ENCODE peak calls at places on chromosome 11, in seven cellular contexts. K is choroid plexus epithelial cell, H is GM12865, D is foreskin fibroblast, M is fibroblast of the aortic adventitia, F is brain microvascular endothelial cell, C is cardiac fibroblast. W is an unnamed sample.

GRCh38 chr11:61592176-61592575 is 11.3 kb upstream of the SYT7 start:
- DNase-seq in C (no peak), K (no peak), F (no peak), H (no peak), M (no peak), D (no peak), W (no peak)

GRCh38 chr11:40280161-40281054 is 1179.0 kb downstream of the LRRC4C start:
- DNase-seq in M (no peak), D (no peak), K (no peak), C (no peak), H (no peak), F (no peak), W (no peak)

GRCh38 chr11:61862714-61863547 is 28.4 kb downstream of the FADS3 start:
- DNase-seq in D (no peak), K (no peak), H (no peak), C (no peak), M (no peak), F (no peak), W (no peak)

GRCh38 chr11:9459573-9460321 is 1.1 kb upstream of the ZNF143 start:
- DNase-seq in C (peak), D (peak), H (peak), F (peak), M (peak), K (peak), W (peak)

GRCh38 chr11:114399903-114400221 is 449 bp downstream of the C11orf71 start:
- DNase-seq in M (no peak), K (peak), C (no peak), D (no peak), F (no peak), H (no peak), W (no peak)

GRCh38 chr11:70251583-70252285 is 18.8 kb upstream of the PPFIA1 start:
- DNase-seq in M (peak), H (no peak), K (no peak), F (no peak), D (no peak), C (no peak), W (no peak)

GRCh38 chr11:113377606-113378005 is 10.0 kb upstream of the ANKK1 start:
- DNase-seq in M (peak), C (peak), F (no peak), D (no peak), K (no peak), H (no peak), W (peak)

GRCh38 chr11:10410844-10411200 is 44.2 kb upstream of the AMPD3 start:
- DNase-seq in K (no peak), D (no peak), C (no peak), H (no peak), M (no peak), F (no peak), W (no peak)

GRCh38 chr11:9741260-9741659 is 77.4 kb downstream of the SWAP70 start:
- DNase-seq in H (no peak), K (no peak), M (no peak), C (no peak), F (no peak), D (no peak), W (no peak)

GRCh38 chr11:3866206-3866605 is 10.7 kb downstream of the STIM1 start:
- DNase-seq in C (peak), K (no peak), M (no peak), H (peak), D (no peak), F (peak), W (no peak)
- TF ChIP-seq CTCF in C (no peak), K (no peak), M (no peak), H (no peak), D (no peak), F (no peak), W (no peak)

DNA sequence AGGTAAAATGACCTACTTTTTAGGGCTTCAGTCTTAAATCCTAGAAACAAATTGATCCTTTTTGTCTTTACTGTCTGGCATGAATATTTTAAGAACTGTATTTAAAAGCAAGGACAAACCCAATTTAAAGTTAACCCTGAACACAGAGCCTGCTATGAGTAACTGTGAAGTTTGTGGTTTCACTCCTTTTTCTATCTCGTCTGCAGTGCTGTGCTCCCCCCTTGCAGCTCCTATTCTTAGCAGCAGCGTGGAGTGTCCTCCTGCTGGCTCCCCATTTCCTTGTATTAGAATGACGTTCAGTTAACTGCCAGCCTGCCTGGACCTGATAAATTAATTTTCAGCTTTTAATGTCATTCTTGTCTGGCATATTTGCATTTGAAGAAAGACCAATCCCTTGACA is 40.0 kb upstream of the LRRC4C start:
- DNase-seq in M (no peak), D (no peak), K (no peak), H (no peak), F (no peak), C (no peak), W (no peak)
- H3K4me3 ChIP-seq in M (no peak), D (no peak), K (no peak), H (no peak), F (no peak), C (no peak), W (no peak)

DNA sequence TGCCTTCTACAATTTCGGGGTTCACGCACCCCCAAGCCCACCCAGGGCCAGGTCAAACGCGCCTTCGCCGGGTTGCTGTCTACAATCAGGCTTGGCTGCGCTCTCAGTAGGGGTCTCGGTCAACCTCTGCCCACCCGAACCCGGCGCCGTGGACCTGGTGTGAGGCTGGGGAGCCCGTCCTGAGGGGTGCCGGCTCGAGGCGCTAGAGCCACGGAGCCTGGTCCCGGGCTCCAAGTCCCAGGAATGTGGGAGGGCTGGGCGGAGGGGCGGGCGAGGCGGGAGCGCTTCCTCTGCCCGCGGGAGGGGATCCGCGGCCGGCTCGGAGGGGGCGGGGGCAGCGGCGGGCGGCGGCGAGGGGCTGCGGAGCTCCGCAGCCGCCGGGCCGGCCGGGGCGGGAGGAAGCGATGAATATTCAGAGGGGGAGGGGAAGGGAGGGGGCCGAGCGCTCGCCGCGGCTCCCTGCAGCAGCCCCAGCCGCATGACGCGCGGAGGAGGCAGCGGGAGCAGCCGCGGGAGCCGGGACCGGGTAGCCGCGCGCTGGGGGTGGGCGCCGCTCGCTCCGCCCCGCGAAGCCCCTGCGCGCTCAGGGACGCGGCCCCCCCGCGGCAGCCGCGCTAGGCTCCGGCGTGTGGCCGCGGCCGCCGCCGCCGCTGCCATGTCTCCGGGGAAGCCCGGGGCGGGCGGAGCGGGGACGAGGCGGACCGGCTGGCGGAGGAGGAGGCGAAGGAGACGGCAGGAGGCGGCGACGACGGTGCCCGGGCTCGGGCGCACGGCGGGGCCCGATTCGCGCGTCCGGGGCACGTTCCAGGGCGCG is at the start of gene PTPRJ:
- DNase-seq in M (peak), H (peak), D (peak), C (peak), F (no peak), K (peak), W (no peak)
- TF ChIP-seq CTCF in M (no peak), H (no peak), D (no peak), C (no peak), F (no peak), K (no peak), W (no peak)

GRCh38 chr11:67409781-67410368 is 5.6 kb upstream of the CARNS1 start:
- DNase-seq in C (no peak), D (no peak), F (no peak), H (peak), K (no peak), M (no peak), W (no peak)
- H3K4me3 ChIP-seq in C (no peak), D (no peak), F (no peak), H (peak), K (no peak), M (no peak), W (no peak)

DNA sequence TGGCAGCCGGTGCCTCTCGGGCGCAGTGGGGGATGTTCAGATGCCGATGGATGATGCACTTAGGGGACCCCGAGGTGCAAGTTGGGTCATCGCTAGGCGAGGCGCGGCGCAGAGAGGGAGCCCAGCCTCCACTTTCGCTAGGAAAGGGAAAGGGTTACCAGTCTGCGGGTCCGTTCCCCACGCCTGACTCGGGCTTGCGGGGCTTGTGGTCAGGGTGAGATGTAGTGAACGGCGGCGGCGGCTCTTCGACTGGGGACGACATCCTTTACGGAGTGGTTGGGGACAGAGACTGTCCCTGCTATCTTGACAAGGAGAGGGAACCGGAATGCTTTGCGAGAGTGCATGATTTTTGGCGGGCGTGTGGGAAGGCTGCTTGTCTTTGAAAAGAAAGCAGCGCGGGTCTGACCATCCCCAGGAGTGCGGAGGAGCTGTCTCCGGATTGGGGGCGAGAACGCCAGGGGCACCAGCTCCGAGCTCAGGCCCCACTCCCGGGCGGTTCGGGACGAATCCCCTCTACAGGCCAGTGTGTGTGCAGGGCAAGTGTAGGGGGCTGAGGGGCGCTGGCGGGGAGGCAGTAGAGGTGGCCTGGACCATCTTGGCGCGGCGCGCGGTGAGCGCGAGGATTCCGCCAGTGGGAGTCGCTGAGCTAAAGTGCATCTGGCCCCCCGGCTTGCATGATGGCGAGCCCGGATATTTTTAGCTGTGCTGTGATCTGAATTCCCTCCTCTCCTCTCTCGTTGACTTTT is 1.1 kb downstream of the FAT3 start:
- DNase-seq in M (no peak), C (no peak), H (no peak), K (no peak), D (no peak), F (no peak), W (no peak)
- TF ChIP-seq CTCF in M (no peak), C (no peak), H (no peak), K (peak), D (peak), F (peak), W (no peak)

GRCh38 chr11:75403037-75403436 is 3.7 kb downstream of the RPS3 start:
- DNase-seq in C (no peak), H (no peak), M (no peak), K (no peak), F (no peak), D (no peak), W (no peak)
- H3K4me3 ChIP-seq in C (no peak), H (no peak), M (no peak), K (no peak), F (no peak), D (no peak), W (no peak)

GRCh38 chr11:106156290-106156937 is 79.0 kb downstream of the AASDHPPT start:
- DNase-seq in D (peak), M (peak), K (peak), F (peak), C (peak), H (peak), W (peak)
- TF ChIP-seq CTCF in D (peak), M (peak), K (peak), F (peak), C (peak), H (peak), W (peak)

DNA sequence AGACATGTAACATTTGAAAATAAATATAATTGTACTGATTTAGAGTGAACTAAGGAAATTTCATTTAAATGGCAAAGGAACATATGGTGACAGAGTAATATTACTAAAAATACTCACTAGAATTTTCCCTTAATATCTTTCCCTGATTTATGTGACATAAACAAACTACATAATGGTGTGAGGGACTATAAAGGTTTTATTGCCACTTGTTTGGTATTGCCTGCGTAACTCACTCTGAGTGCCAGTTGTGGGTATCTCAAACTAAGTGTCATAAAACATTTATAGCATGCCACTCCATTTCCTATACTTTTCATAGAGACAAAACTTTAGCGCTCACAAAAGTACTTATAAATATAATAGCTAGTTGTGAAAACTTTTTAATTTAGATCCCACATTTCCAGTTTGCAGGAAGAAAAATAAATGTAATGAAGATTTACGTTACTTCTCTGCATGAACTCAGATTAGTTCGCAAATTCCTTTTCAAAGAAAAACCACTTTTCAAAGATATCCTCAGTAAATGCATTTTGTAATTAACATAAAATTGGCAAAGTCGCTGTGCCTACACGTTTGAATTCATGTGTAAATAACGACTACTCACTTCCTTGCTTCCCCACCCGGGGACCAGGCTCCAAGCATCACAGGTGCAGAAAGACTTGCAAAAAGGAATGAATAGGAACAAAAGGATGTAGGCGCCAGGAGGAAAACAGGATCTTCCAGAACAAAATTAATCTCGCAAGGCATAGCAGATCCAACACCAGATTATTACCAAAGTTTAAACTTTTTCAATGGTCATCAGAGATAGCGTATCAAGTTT is 1.6 kb upstream of the QSER1 start:
- DNase-seq in K (no peak), F (no peak), M (no peak), H (no peak), C (no peak), D (no peak), W (no peak)
- H3K4me3 ChIP-seq in K (no peak), F (no peak), M (no peak), H (peak), C (no peak), D (no peak), W (no peak)

DNA sequence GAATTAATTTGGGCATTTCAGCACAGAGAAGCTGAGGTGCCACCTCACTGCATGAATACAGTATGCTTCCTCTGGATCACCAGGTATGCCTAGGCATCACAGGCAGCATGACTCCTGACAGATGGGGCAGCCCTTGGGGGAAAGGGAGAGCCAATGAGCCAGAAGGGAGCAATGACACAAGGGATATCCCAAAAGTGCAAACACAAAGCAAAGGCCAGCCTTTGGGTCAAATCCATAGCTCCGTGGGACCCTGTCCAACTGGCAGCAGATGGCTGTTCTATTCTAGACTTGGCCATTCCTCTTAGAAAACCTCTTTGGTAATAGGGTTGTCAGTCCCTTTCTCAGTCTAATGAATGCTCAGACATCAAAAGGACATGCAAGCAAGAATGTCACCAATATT is 73.3 kb downstream of the SERGEF start:
- DNase-seq in H (no peak), C (no peak), M (no peak), F (no peak), K (no peak), D (no peak), W (no peak)
- TF ChIP-seq CTCF in H (no peak), C (no peak), M (no peak), F (no peak), K (no peak), D (no peak), W (no peak)

GRCh38 chr11:34397120-34397519 is 39.3 kb upstream of the ABTB2 start:
- DNase-seq in C (no peak), K (no peak), H (no peak), M (no peak), F (no peak), D (no peak), W (no peak)
- H3K4me3 ChIP-seq in C (no peak), K (no peak), H (no peak), M (no peak), F (no peak), D (no peak), W (no peak)